ENCODE peak calls at places on chromosome 11, in six cellular contexts. N, X, D, U, K and S are unnamed samples.

GRCh38 chr11:79708319-79708928 is 267.6 kb upstream of the TENM4 start:
- DNase-seq in N (peak; percentile 5), X (peak; percentile 47), D (no peak), U (peak; percentile 53), K (no peak), S (no peak)

GRCh38 chr11:64834723-64835615 is 9.5 kb downstream of the CDC42BPG start:
- DNase-seq in N (no peak), X (no peak), D (no peak), U (no peak), K (no peak), S (no peak)

GRCh38 chr11:122852071-122852831 is 14.0 kb downstream of the CRTAM start:
- DNase-seq in N (no peak), X (no peak), D (peak; percentile 23), U (no peak), K (peak; percentile 74), S (no peak)

GRCh38 chr11:35622070-35622469 is 3.8 kb downstream of the FJX1 start:
- DNase-seq in N (no peak), X (no peak), D (no peak), U (no peak), K (no peak), S (no peak)

GRCh38 chr11:57321388-57321995 is 3.3 kb downstream of the TNKS1BP1 start:
- DNase-seq in N (peak; percentile 19), X (no peak), D (no peak), U (no peak), K (no peak), S (no peak)

GRCh38 chr11:134932761-134933160 is 520.7 kb upstream of the B3GAT1 start:
- DNase-seq in N (no peak), X (no peak), D (no peak), U (no peak), K (no peak), S (no peak)

GRCh38 chr11:132032555-132032954 is 662.1 kb downstream of the NTM start:
- DNase-seq in N (no peak), X (no peak), D (no peak), U (no peak), K (no peak), S (no peak)

GRCh38 chr11:67118059-67118766 is 850 bp upstream of the KDM2A start:
- DNase-seq in N (no peak), X (no peak), D (peak; percentile 19), U (no peak), K (peak; percentile 43), S (peak; percentile 88)

GRCh38 chr11:2450321-2451041 is 5.7 kb downstream of the KCNQ1 start:
- DNase-seq in N (no peak), X (no peak), D (no peak), U (no peak), K (no peak), S (no peak)

GRCh38 chr11:59754494-59754858 is 700 bp upstream of the STX3 start:
- DNase-seq in N (no peak), X (peak; percentile 42), D (no peak), U (peak; percentile 58), K (no peak), S (no peak)

GRCh38 chr11:62242021-62242420 is at the start of gene SCGB1D2:
- DNase-seq in N (no peak), X (no peak), D (peak; percentile 32), U (peak; percentile 50), K (no peak), S (no peak)

GRCh38 chr11:35484435-35484834 is 41.0 kb downstream of the PAMR1 start:
- DNase-seq in N (no peak), X (no peak), D (no peak), U (no peak), K (no peak), S (no peak)

GRCh38 chr11:119193001-119193400 is 7.7 kb downstream of the NHERF4 start:
- DNase-seq in N (no peak), X (no peak), D (no peak), U (no peak), K (no peak), S (no peak)

GRCh38 chr11:33515347-33515746 is 185.3 kb downstream of the C11orf91 start:
- DNase-seq in N (no peak), X (peak; percentile 3), D (no peak), U (no peak), K (peak; percentile 31), S (no peak)

GRCh38 chr11:76228122-76229000 is 22.1 kb upstream of the WNT11 start:
- DNase-seq in N (no peak), X (peak; percentile 63), D (no peak), U (no peak), K (no peak), S (no peak)

GRCh38 chr11:70174846-70175764 is 28.0 kb upstream of the FADD start:
- DNase-seq in N (no peak), X (no peak), D (peak; percentile 24), U (peak; percentile 68), K (no peak), S (no peak)

GRCh38 chr11:125312391-125312790 is 147.8 kb downstream of the PKNOX2 start:
- DNase-seq in N (no peak), X (no peak), D (no peak), U (no peak), K (no peak), S (no peak)

GRCh38 chr11:66834943-66835342 is 8.3 kb upstream of the RCE1 start:
- DNase-seq in N (no peak), X (no peak), D (no peak), U (no peak), K (no peak), S (no peak)

GRCh38 chr11:40688369-40688768 is 771.1 kb downstream of the LRRC4C start:
- DNase-seq in N (no peak), X (no peak), D (no peak), U (no peak), K (no peak), S (no peak)